ENCODE peak calls at places on chromosomes 2 and 18, in eight cellular contexts. A is endodermal cell, I is progenitor cell of endocrine pancreas, F is AG09319, X is Calu3, Y is HCT116, Q is WTC11, T is neural crest cell. D is an unnamed sample.

GRCh38 chr2:134410831-134411231 is 157.0 kb downstream of the MGAT5 start:
- DNase-seq in A (no peak), I (no peak), F (no peak), X (no peak), Y (no peak), Q (no peak), T (no peak), D (no peak)

GRCh38 chr18:2971741-2972552 is 41.0 kb downstream of the LPIN2 start:
- DNase-seq in A (no peak), I (no peak), F (no peak), X (no peak), Y (no peak), Q (no peak), T (no peak), D (no peak)

GRCh38 chr2:102021776-102022175 is 30.0 kb downstream of the IL1R2 start:
- DNase-seq in A (no peak), I (no peak), F (no peak), X (no peak), Y (no peak), Q (no peak), T (no peak), D (no peak)

GRCh38 chr18:12765127-12765526 is 62.3 kb downstream of the PSMG2 start:
- DNase-seq in A (no peak), I (no peak), F (no peak), X (no peak), Y (no peak), Q (no peak), T (no peak), D (no peak)

GRCh38 chr2:209496586-209496982 is 72.7 kb downstream of the MAP2 start:
- DNase-seq in A (no peak), I (no peak), F (peak), X (no peak), Y (no peak), Q (no peak), T (no peak), D (no peak)

GRCh38 chr2:47086571-47086970 is 68.5 kb downstream of the STPG4 start:
- DNase-seq in A (no peak), I (no peak), F (no peak), X (no peak), Y (no peak), Q (no peak), T (no peak), D (no peak)

GRCh38 chr2:189876271-189876670 is 92.0 kb downstream of the PMS1 start:
- DNase-seq in A (no peak), I (no peak), F (no peak), X (no peak), Y (no peak), Q (no peak), T (no peak), D (no peak)

GRCh38 chr2:206832886-206833285 is 67.5 kb downstream of the FASTKD2 start:
- DNase-seq in A (no peak), I (no peak), F (no peak), X (no peak), Y (no peak), Q (no peak), T (no peak), D (no peak)

GRCh38 chr18:77132369-77133050 is at the start of gene MBP:
- DNase-seq in A (peak), I (peak), F (no peak), X (peak), Y (no peak), Q (peak), T (peak), D (no peak)

GRCh38 chr2:109535217-109535946 is 78.4 kb downstream of the SEPTIN10 start:
- DNase-seq in A (no peak), I (no peak), F (no peak), X (no peak), Y (no peak), Q (no peak), T (no peak), D (no peak)

GRCh38 chr2:13572466-13572865 is 855.7 kb downstream of the TRIB2 start:
- DNase-seq in A (no peak), I (no peak), F (no peak), X (no peak), Y (no peak), Q (no peak), T (no peak), D (no peak)

GRCh38 chr2:172749377-172749776 is 13.7 kb downstream of the RAPGEF4 start:
- DNase-seq in A (no peak), I (no peak), F (no peak), X (no peak), Y (no peak), Q (no peak), T (no peak), D (no peak)

GRCh38 chr2:64982311-64982857 is 6.8 kb upstream of the SLC1A4 start:
- DNase-seq in A (no peak), I (no peak), F (no peak), X (no peak), Y (no peak), Q (no peak), T (no peak), D (no peak)

GRCh38 chr2:159044804-159045286 is 76.4 kb downstream of the TANC1 start:
- DNase-seq in A (peak), I (no peak), F (no peak), X (no peak), Y (no peak), Q (no peak), T (no peak), D (no peak)

GRCh38 chr2:46849741-46850474 is 65.7 kb downstream of the MCFD2 start:
- DNase-seq in A (no peak), I (no peak), F (no peak), X (no peak), Y (no peak), Q (no peak), T (no peak), D (peak)

GRCh38 chr2:128510701-128511100 is 192.0 kb upstream of the HS6ST1 start:
- DNase-seq in A (no peak), I (no peak), F (peak), X (no peak), Y (no peak), Q (no peak), T (no peak), D (peak)

GRCh38 chr2:74982581-74982980 is 24.1 kb downstream of the POLE4 start:
- DNase-seq in A (no peak), I (no peak), F (no peak), X (no peak), Y (no peak), Q (no peak), T (no peak), D (no peak)

GRCh38 chr2:188079176-188079575 is 212.5 kb upstream of the GULP1 start:
- DNase-seq in A (no peak), I (no peak), F (peak), X (no peak), Y (no peak), Q (no peak), T (no peak), D (peak)

GRCh38 chr2:104790100-104790811 is 63.7 kb upstream of the POU3F3 start:
- DNase-seq in A (peak), I (no peak), F (no peak), X (no peak), Y (no peak), Q (peak), T (peak), D (no peak)

GRCh38 chr18:75898666-75899065 is 471.2 kb upstream of the SMIM21 start:
- DNase-seq in A (no peak), I (no peak), F (no peak), X (no peak), Y (no peak), Q (no peak), T (no peak), D (no peak)

GRCh38 chr2:183081908-183082307 is 3.4 kb downstream of the DUSP19 start:
- DNase-seq in A (no peak), I (no peak), F (no peak), X (no peak), Y (no peak), Q (no peak), T (no peak), D (no peak)

GRCh38 chr2:17416891-17417391 is 101.3 kb downstream of the RAD51AP2 start:
- DNase-seq in A (no peak), I (no peak), F (no peak), X (no peak), Y (no peak), Q (no peak), T (no peak), D (peak)

GRCh38 chr18:3441290-3441689 is 8.7 kb upstream of the TGIF1 start:
- DNase-seq in A (no peak), I (no peak), F (no peak), X (peak), Y (no peak), Q (peak), T (no peak), D (no peak)

GRCh38 chr18:319745-320144 is 51.9 kb upstream of the THOC1 start:
- DNase-seq in A (no peak), I (no peak), F (no peak), X (no peak), Y (no peak), Q (no peak), T (no peak), D (no peak)

GRCh38 chr2:135689679-135690078 is 52.0 kb upstream of the UBXN4 start:
- DNase-seq in A (no peak), I (no peak), F (no peak), X (no peak), Y (no peak), Q (no peak), T (no peak), D (no peak)

DNA sequence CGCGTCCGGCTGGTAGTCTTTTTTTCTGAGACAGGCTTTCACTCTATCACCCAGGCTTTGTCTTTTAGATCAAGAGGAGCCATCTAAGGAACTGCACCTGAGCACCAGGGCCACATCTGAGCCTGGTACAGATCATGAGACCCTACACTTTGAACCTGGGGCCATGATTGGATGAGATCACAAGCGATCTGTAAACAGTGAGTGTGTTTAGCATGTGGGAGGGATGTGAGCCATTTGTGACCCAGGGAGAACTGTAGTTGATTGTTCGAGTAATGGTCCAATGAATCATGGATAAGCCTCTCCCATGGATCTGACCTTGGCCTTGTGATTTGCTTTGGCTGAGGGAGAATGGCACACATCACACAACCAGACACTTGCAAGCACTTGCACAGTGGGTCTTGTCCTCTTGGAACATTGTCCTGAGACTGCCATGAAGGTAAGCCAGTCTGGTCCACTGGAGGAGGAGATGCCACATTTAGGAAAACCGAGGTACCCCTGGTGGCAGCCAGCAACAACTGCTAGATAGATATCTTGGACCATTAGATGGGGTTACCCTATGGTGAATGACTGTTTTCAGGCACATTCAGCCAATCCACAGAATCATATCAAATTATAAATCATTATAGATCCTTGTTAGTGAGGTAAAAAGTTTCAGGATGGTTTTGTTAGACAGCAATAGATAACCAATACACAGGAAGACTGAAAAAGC is 19.5 kb upstream of the DTNB start:
- DNase-seq in A (no peak), I (no peak), F (no peak), X (no peak), Y (no peak), Q (no peak), T (no peak), D (no peak)
- TF ChIP-seq CTCF in A (peak), I (no peak), F (no peak), X (no peak), Y (peak), Q (no peak), T (no peak), D (no peak)

GRCh38 chr18:59458575-59458974 is 99.5 kb upstream of the LMAN1 start:
- DNase-seq in A (no peak), I (no peak), F (no peak), X (no peak), Y (no peak), Q (no peak), T (no peak), D (no peak)

GRCh38 chr18:59461171-59461570 is 102.1 kb upstream of the LMAN1 start:
- DNase-seq in A (no peak), I (no peak), F (no peak), X (no peak), Y (no peak), Q (no peak), T (no peak), D (no peak)

GRCh38 chr18:59456657-59457056 is 97.6 kb upstream of the LMAN1 start:
- DNase-seq in A (no peak), I (no peak), F (no peak), X (no peak), Y (no peak), Q (no peak), T (no peak), D (no peak)

GRCh38 chr18:59460060-59460395 is 101.0 kb upstream of the LMAN1 start:
- DNase-seq in A (no peak), I (no peak), F (no peak), X (no peak), Y (no peak), Q (no peak), T (no peak), D (peak)

DNA sequence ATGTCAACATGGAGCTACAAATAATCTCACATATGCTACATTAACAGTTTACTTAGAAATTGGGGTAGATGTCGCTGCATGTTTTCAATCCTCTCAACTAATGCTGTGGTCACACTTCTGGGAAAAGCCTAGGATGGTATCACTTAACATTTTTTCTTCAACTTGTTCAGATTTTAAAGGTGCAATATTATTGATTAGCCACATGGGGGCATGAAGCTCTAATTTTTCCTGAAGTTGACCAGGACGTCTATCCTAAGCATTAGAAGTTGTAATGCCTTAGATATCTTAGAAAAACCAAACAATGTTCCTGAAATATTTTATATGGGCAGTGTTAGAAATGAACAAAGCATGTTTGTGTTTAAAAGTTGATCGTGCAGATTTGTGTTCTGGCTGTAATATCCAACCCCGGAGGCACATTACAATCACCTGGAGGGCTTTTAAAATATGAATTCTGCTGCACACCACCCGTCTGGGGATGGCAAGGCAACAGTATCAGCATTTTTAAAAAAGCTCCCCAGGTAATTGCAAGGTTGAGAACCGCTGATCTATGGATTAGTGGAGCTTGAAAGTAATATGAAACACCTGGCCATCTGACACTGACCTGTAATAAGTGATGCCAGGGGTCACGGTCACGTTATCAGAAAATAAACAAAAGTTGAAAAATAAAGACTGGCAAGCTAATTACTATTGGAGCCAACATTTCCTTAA is 100.4 kb upstream of the LMAN1 start:
- DNase-seq in A (no peak), I (no peak), F (no peak), X (no peak), Y (peak), Q (no peak), T (no peak), D (peak)
- TF ChIP-seq CTCF in A (peak), I (peak), F (peak), X (no peak), Y (peak), Q (peak), T (peak), D (peak)

GRCh38 chr18:49020129-49020528 is 69.4 kb upstream of the SMAD7 start:
- DNase-seq in A (peak), I (no peak), F (no peak), X (no peak), Y (no peak), Q (no peak), T (no peak), D (no peak)

GRCh38 chr18:49021076-49021432 is 70.3 kb upstream of the SMAD7 start:
- DNase-seq in A (no peak), I (no peak), F (no peak), X (no peak), Y (no peak), Q (no peak), T (no peak), D (no peak)

GRCh38 chr18:49022311-49023280 is 71.8 kb upstream of the SMAD7 start:
- DNase-seq in A (peak), I (no peak), F (no peak), X (no peak), Y (no peak), Q (no peak), T (no peak), D (no peak)

GRCh38 chr18:49020621-49021021 is 69.9 kb upstream of the SMAD7 start:
- DNase-seq in A (peak), I (no peak), F (no peak), X (no peak), Y (no peak), Q (no peak), T (no peak), D (no peak)

DNA sequence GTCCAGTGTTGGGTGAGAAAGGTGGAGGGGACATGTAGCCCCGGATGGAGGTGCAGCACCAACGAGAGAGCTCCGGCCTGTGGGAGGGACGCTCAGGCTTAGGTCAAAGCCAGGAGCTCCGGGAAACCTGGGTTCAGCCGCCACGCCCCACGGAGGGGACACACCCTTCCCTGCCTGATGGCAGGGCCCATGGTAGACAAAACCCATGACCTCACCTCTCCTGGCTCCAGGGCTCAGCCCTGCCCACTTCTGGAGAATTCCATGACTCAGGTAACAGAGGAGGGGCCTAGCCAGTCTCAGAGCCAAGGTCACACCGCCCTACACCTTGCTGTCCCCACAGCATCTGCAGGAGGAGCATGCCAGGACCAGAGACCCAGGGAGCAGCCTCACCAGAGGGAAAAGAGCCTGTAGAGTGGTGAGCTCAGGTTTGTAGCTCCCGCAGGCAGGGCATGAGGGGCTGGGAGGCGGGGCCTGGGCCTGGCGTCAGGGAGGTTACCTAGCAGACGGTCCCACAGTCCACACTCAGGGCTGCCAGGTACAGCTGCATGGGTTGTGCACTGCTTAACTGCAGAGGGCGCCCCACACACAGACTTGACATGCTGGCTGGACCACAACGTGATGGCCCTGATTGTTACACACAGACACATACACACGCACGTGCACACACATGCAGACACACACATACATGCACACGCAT is 70.8 kb upstream of the SMAD7 start:
- DNase-seq in A (peak), I (peak), F (no peak), X (peak), Y (peak), Q (peak), T (no peak), D (no peak)
- TF ChIP-seq CTCF in A (peak), I (peak), F (peak), X (peak), Y (peak), Q (peak), T (peak), D (peak)

DNA sequence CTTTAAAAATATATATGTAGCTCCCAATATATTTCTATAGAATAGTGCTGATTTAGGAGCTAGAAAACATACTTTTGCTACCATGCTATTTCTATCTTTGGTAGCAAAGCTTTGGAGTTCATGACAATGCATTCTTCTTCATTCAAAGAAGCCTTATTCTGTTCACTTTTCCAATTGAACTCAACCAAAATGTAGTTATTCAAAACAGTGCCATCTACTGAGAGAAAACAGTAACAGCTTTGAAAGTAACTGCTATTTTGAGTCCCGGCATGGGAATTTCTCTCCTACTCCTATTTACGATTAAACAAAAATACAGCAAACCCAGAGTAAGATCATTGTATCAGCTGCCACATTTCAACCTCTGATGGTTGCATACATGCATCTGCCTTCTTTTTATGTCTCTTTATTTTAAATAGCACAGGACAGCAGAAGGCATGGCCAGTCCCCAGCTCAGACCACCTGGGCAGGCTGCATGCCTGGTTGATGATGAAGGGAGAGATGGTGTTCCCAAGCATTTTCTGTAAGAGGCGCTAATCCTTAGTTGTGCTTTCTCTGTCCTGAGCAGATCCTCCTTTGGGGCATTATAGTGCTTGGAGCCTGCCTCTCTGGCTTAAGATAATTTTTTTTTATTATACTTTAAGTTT is 69.7 kb upstream of the SULT1C3 start:
- DNase-seq in A (peak), I (no peak), F (no peak), X (no peak), Y (no peak), Q (no peak), T (no peak), D (no peak)
- TF ChIP-seq CTCF in A (peak), I (peak), F (peak), X (peak), Y (peak), Q (peak), T (peak), D (peak)